ENCODE peak calls at places on chromosomes 5 and 9, in eight cellular contexts. E is AG09309, S is NCI-H510A treated with DMSO at 0.1 percent for 48 hours, B is lung, H is endodermal cell, N is mammary epithelial cell, K is Kasumi-1, V is RWPE1. A is an unnamed sample.

GRCh38 chr9:81596671-81597426 is 92.5 kb downstream of the TLE1 start:
- DNase-seq in E (no peak), S (peak), B (no peak), H (peak), N (no peak), K (no peak), V (no peak), A (no peak)

GRCh38 chr9:115946530-115946929 is 207.1 kb upstream of the PAPPA start:
- DNase-seq in E (no peak), S (peak), B (no peak), H (no peak), N (no peak), K (no peak), V (no peak), A (peak)

GRCh38 chr5:76986828-76987526 is 34.1 kb downstream of the CRHBP start:
- DNase-seq in E (no peak), S (no peak), B (no peak), H (peak), N (no peak), K (no peak), V (no peak), A (peak)

GRCh38 chr5:138878437-138879235 is 3.5 kb upstream of the LRRTM2 start:
- DNase-seq in E (no peak), S (no peak), B (no peak), H (peak), N (no peak), K (no peak), V (no peak), A (no peak)

GRCh38 chr5:79544136-79544535 is 30.2 kb upstream of the HOMER1 start:
- DNase-seq in E (no peak), S (no peak), B (no peak), H (no peak), N (no peak), K (no peak), V (no peak), A (no peak)

GRCh38 chr9:111349766-111350165 is 19.7 kb upstream of the OR2K2 start:
- DNase-seq in E (no peak), S (peak), B (no peak), H (no peak), N (no peak), K (no peak), V (no peak), A (no peak)

GRCh38 chr5:141692919-141693848 is 11.2 kb upstream of the ARAP3 start:
- DNase-seq in E (no peak), S (peak), B (no peak), H (no peak), N (no peak), K (no peak), V (peak), A (no peak)

GRCh38 chr5:72438141-72438540 is 69.1 kb downstream of the ZNF366 start:
- DNase-seq in E (no peak), S (no peak), B (no peak), H (no peak), N (peak), K (no peak), V (peak), A (no peak)

GRCh38 chr5:97388794-97389193 is 205.7 kb upstream of the RIOK2 start:
- DNase-seq in E (no peak), S (no peak), B (no peak), H (no peak), N (no peak), K (no peak), V (peak), A (no peak)

GRCh38 chr9:135766707-135767106 is 64.7 kb downstream of the KCNT1 start:
- DNase-seq in E (no peak), S (no peak), B (no peak), H (no peak), N (no peak), K (no peak), V (no peak), A (no peak)

GRCh38 chr5:142059304-142059940 is 46.6 kb upstream of the GNPDA1 start:
- DNase-seq in E (no peak), S (no peak), B (no peak), H (peak), N (no peak), K (peak), V (no peak), A (no peak)

GRCh38 chr9:76725181-76725580 is 39.1 kb upstream of the PCA3 start:
- DNase-seq in E (no peak), S (peak), B (no peak), H (no peak), N (no peak), K (no peak), V (no peak), A (peak)

A was measured in NCI-H1417.